ENCODE peak calls at places on chromosomes 12 and 14, in five cellular contexts. T is HepG2, H is H1, Y is GM12878, U is K562. E is an unnamed sample.
A peak's percentile ranks its signal among the peaks of the same experiment; 100 is the strongest.

GRCh38 chr14:75011356-75012097 is 8.8 kb downstream of the EIF2B2 start:
- DNase-seq in T (no peak), H (no peak), Y (no peak), U (no peak), E (no peak)

GRCh38 chr14:102776761-102777710 is at the start of gene TRAF3:
- DNase-seq in T (no peak), H (no peak), Y (no peak), U (peak; percentile 62), E (peak; percentile 48)

GRCh38 chr12:79883216-79883615 is 51.7 kb downstream of the PPP1R12A start:
- DNase-seq in T (no peak), H (no peak), Y (no peak), U (no peak), E (no peak)

GRCh38 chr12:108653082-108653516 is 19.4 kb upstream of the SELPLG start:
- DNase-seq in T (no peak), H (no peak), Y (no peak), U (no peak), E (no peak)

GRCh38 chr12:102959391-102959790 is 1.9 kb downstream of the ASCL1 start:
- DNase-seq in T (no peak), H (no peak), Y (no peak), U (no peak), E (no peak)

GRCh38 chr12:6146509-6146908 is 22.0 kb upstream of the VWF start:
- DNase-seq in T (no peak), H (no peak), Y (no peak), U (no peak), E (no peak)

GRCh38 chr14:103707329-103708263 is 7.7 kb downstream of the XRCC3 start:
- DNase-seq in T (no peak), H (no peak), Y (no peak), U (no peak), E (no peak)

GRCh38 chr14:75088566-75089373 is 19.3 kb downstream of the ZC2HC1C start:
- DNase-seq in T (peak; percentile 62), H (no peak), Y (no peak), U (peak; percentile 63), E (peak; percentile 36)

GRCh38 chr12:40015360-40015759 is 90.5 kb downstream of the SLC2A13 start:
- DNase-seq in T (no peak), H (no peak), Y (no peak), U (no peak), E (no peak)

GRCh38 chr14:51441001-51441400 is 201.0 kb downstream of the TMX1 start:
- DNase-seq in T (no peak), H (no peak), Y (no peak), U (no peak), E (no peak)

GRCh38 chr12:14065094-14065493 is 83.7 kb upstream of the GRIN2B start:
- DNase-seq in T (no peak), H (no peak), Y (no peak), U (no peak), E (no peak)

GRCh38 chr12:34625116-34625515 is 602.8 kb downstream of the ALG10 start:
- DNase-seq in T (peak; percentile 29), H (no peak), Y (no peak), U (peak; percentile 28), E (no peak)

GRCh38 chr14:101979666-101980065 is 15.3 kb downstream of the DYNC1H1 start:
- DNase-seq in T (no peak), H (no peak), Y (no peak), U (no peak), E (no peak)

GRCh38 chr12:48105321-48105866 is 485 bp downstream of the SENP1 start:
- DNase-seq in T (no peak), H (no peak), Y (peak; percentile 38), U (no peak), E (no peak)

GRCh38 chr14:72715910-72716268 is 178.0 kb downstream of the DPF3 start:
- DNase-seq in T (no peak), H (no peak), Y (no peak), U (no peak), E (no peak)

GRCh38 chr12:95213119-95213518 is 4.1 kb downstream of the FGD6 start:
- DNase-seq in T (no peak), H (no peak), Y (no peak), U (no peak), E (no peak)

GRCh38 chr12:100401660-100402059 is 44.8 kb downstream of the SLC17A8 start:
- DNase-seq in T (no peak), H (no peak), Y (no peak), U (no peak), E (no peak)

GRCh38 chr12:57129311-57130288 is 1.3 kb downstream of the LRP1 start:
- DNase-seq in T (no peak), H (no peak), Y (no peak), U (no peak), E (no peak)

GRCh38 chr12:1474059-1474537 is 120.3 kb downstream of the FBXL14 start:
- DNase-seq in T (peak; percentile 20), H (no peak), Y (no peak), U (no peak), E (no peak)

GRCh38 chr12:121025442-121026226 is 9.3 kb upstream of the C12orf43 start:
- DNase-seq in T (peak; percentile 97), H (no peak), Y (no peak), U (no peak), E (no peak)

GRCh38 chr14:96901227-96901626 is 104.0 kb downstream of the VRK1 start:
- DNase-seq in T (no peak), H (no peak), Y (peak; percentile 28), U (no peak), E (no peak)

GRCh38 chr14:73208390-73208789 is 28.9 kb upstream of the PAPLN start:
- DNase-seq in T (no peak), H (no peak), Y (no peak), U (peak; percentile 18), E (no peak)

GRCh38 chr12:666066-666465 is 2.8 kb upstream of the NINJ2 start:
- DNase-seq in T (no peak), H (no peak), Y (no peak), U (no peak), E (no peak)

GRCh38 chr12:78403136-78403535 is 461.4 kb upstream of the SYT1 start:
- DNase-seq in T (no peak), H (no peak), Y (no peak), U (no peak), E (no peak)

GRCh38 chr12:66092559-66093269 is 37.8 kb downstream of the LLPH start:
- DNase-seq in T (no peak), H (no peak), Y (no peak), U (no peak), E (no peak)

GRCh38 chr14:106268013-106268727 is 741.8 kb downstream of the TMEM121 start:
- DNase-seq in T (no peak), H (no peak), Y (no peak), U (peak; percentile 56), E (no peak)

GRCh38 chr14:97021001-97021400 is 223.8 kb downstream of the VRK1 start:
- DNase-seq in T (no peak), H (no peak), Y (no peak), U (peak; percentile 5), E (no peak)

GRCh38 chr12:57983150-57983857 is 41.9 kb downstream of the ATP23 start:
- DNase-seq in T (peak; percentile 12), H (no peak), Y (no peak), U (peak; percentile 55), E (peak; percentile 42)

GRCh38 chr12:108856428-108857157 is 790 bp downstream of the SSH1 start:
- DNase-seq in T (peak; percentile 25), H (no peak), Y (no peak), U (peak; percentile 59), E (peak; percentile 26)

GRCh38 chr12:1881301-1881700 is 37.2 kb downstream of the CACNA2D4 start:
- DNase-seq in T (no peak), H (no peak), Y (no peak), U (no peak), E (no peak)

GRCh38 chr14:80587096-80587724 is 354.3 kb downstream of the CEP128 start:
- DNase-seq in T (peak; percentile 30), H (no peak), Y (peak; percentile 89), U (no peak), E (no peak)

DNA sequence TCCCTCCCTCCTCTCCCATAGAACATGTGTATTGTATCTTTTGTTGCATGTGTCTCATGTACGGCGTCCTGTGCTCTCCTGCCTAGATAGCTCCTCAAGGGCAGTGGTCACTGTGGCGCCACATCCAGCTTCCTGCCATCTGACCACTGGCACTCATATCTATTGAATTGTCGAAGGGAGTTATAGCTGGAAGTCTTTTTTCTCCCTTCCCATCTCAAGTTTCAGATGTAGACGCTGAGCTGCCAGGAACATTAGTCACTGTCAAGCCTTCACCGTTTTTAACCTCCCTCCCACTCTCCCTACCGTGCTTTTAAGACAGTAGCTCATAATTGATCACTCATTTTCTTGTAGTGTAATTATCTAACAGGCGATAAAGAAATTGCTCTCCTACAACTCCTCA is 33.0 kb downstream of the MTHFD1 start:
- DNase-seq in T (no peak), H (no peak), Y (no peak), U (no peak), E (no peak)
- TF ChIP-seq ATF2 in T (no peak), H (no peak), Y (no peak), U (no peak), E (no peak)

GRCh38 chr14:69398818-69399210 is 322 bp downstream of the SLC39A9 start:
- DNase-seq in T (no peak), H (no peak), Y (no peak), U (no peak), E (no peak)
- TF ChIP-seq ATF2 in T (no peak), H (no peak), Y (no peak), U (no peak), E (no peak)

GRCh38 chr14:20606190-20606901 is 15.2 kb upstream of the RNASE12 start:
- DNase-seq in T (peak; percentile 79), H (no peak), Y (no peak), U (peak; percentile 66), E (peak; percentile 67)
- TF ChIP-seq ATF2 in T (peak; percentile 76), H (no peak), Y (no peak), U (no peak), E (no peak)

DNA sequence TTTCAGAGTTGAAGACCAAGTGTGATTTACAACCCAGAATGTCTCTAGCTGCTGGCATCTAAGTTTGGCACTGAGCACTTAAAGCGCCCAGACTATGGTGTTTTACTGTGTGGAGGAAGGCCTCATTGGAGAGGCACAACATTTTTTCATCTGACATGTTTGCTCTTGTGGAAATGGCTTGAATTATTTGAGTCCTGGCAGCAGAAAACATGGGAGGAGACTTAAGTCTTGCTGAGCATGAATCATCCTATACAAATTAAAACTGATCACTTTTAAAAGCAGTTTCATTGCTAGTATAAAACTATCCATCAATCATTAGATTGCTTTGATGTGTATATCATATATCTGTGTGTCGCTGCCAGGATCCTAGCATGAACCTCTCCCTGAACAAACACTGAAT is 85.9 kb upstream of the REP15 start:
- DNase-seq in T (no peak), H (no peak), Y (no peak), U (no peak), E (no peak)
- TF ChIP-seq ATF2 in T (no peak), H (no peak), Y (no peak), U (no peak), E (no peak)